ENCODE peak calls at places on chromosomes 5 and 9, in seven cellular contexts. One of them, this sample, is unnamed.
A peak's percentile ranks its signal among the peaks of the same experiment; 100 is the strongest.

GRCh38 chr9:134187110-134187531 is 22.8 kb upstream of the RNU6ATAC start:
- DNase-seq in fibroblast of mammary gland: no peak
- DNase-seq in OCI-LY7: no peak
- DNase-seq in AG04449: no peak
- DNase-seq in fibroblast of lung: no peak
- DNase-seq in cardiac muscle cell: no peak
- DNase-seq in uterus: no peak
- DNase-seq in this sample: peak; percentile 41

GRCh38 chr5:131684595-131684994 is 49.6 kb upstream of the RAPGEF6 start:
- DNase-seq in OCI-LY7: no peak
- DNase-seq in AG04449: no peak
- DNase-seq in fibroblast of lung: no peak
- DNase-seq in uterus: no peak
- DNase-seq in fibroblast of mammary gland: no peak
- DNase-seq in cardiac muscle cell: no peak
- DNase-seq in this sample: no peak

GRCh38 chr5:133205204-133205603 is 153.4 kb downstream of the HSPA4 start:
- DNase-seq in uterus: no peak
- DNase-seq in OCI-LY7: no peak
- DNase-seq in cardiac muscle cell: no peak
- DNase-seq in AG04449: no peak
- DNase-seq in fibroblast of lung: peak; percentile 28
- DNase-seq in fibroblast of mammary gland: no peak
- DNase-seq in this sample: no peak

GRCh38 chr5:126527892-126528291 is 67.1 kb downstream of the ALDH7A1 start:
- DNase-seq in cardiac muscle cell: no peak
- DNase-seq in AG04449: peak; percentile 81
- DNase-seq in uterus: no peak
- DNase-seq in OCI-LY7: no peak
- DNase-seq in fibroblast of lung: peak; percentile 56
- DNase-seq in fibroblast of mammary gland: peak; percentile 52
- DNase-seq in this sample: no peak

GRCh38 chr9:87713990-87714335 is 12.0 kb upstream of the CTSL start:
- DNase-seq in fibroblast of mammary gland: no peak
- DNase-seq in OCI-LY7: no peak
- DNase-seq in cardiac muscle cell: no peak
- DNase-seq in uterus: no peak
- DNase-seq in fibroblast of lung: no peak
- DNase-seq in AG04449: no peak
- DNase-seq in this sample: no peak

GRCh38 chr5:142876817-142877216 is 106.6 kb downstream of the ARHGAP26 start:
- DNase-seq in OCI-LY7: no peak
- DNase-seq in fibroblast of lung: no peak
- DNase-seq in cardiac muscle cell: no peak
- DNase-seq in fibroblast of mammary gland: no peak
- DNase-seq in uterus: no peak
- DNase-seq in AG04449: no peak
- DNase-seq in this sample: no peak

GRCh38 chr5:158145827-158146226 is 286.9 kb upstream of the CLINT1 start:
- DNase-seq in fibroblast of lung: no peak
- DNase-seq in OCI-LY7: no peak
- DNase-seq in cardiac muscle cell: no peak
- DNase-seq in uterus: no peak
- DNase-seq in AG04449: no peak
- DNase-seq in fibroblast of mammary gland: no peak
- DNase-seq in this sample: no peak

GRCh38 chr5:135641329-135642178 is 62.8 kb upstream of the CXCL14 start:
- DNase-seq in fibroblast of mammary gland: no peak
- DNase-seq in cardiac muscle cell: no peak
- DNase-seq in uterus: no peak
- DNase-seq in OCI-LY7: no peak
- DNase-seq in fibroblast of lung: no peak
- DNase-seq in AG04449: no peak
- DNase-seq in this sample: no peak

GRCh38 chr9:100355561-100355960 is 2.8 kb upstream of the TEX10 start:
- DNase-seq in uterus: no peak
- DNase-seq in AG04449: no peak
- DNase-seq in OCI-LY7: peak; percentile 45
- DNase-seq in fibroblast of lung: no peak
- DNase-seq in fibroblast of mammary gland: no peak
- DNase-seq in cardiac muscle cell: no peak
- DNase-seq in this sample: no peak

GRCh38 chr5:172543484-172544298 is 89.4 kb upstream of the SH3PXD2B start:
- DNase-seq in cardiac muscle cell: no peak
- DNase-seq in fibroblast of lung: no peak
- DNase-seq in fibroblast of mammary gland: no peak
- DNase-seq in uterus: peak; percentile 11
- DNase-seq in OCI-LY7: no peak
- DNase-seq in AG04449: no peak
- DNase-seq in this sample: peak; percentile 17

GRCh38 chr9:134967547-134967930 is 49.8 kb upstream of the FCN1 start:
- DNase-seq in uterus: no peak
- DNase-seq in OCI-LY7: no peak
- DNase-seq in AG04449: no peak
- DNase-seq in fibroblast of mammary gland: peak; percentile 7
- DNase-seq in cardiac muscle cell: peak; percentile 16
- DNase-seq in fibroblast of lung: peak; percentile 7
- DNase-seq in this sample: no peak

GRCh38 chr9:38119570-38119969 is 50.5 kb upstream of the SHB start:
- DNase-seq in AG04449: no peak
- DNase-seq in uterus: no peak
- DNase-seq in cardiac muscle cell: no peak
- DNase-seq in fibroblast of lung: peak; percentile 10
- DNase-seq in OCI-LY7: no peak
- DNase-seq in fibroblast of mammary gland: peak; percentile 16
- DNase-seq in this sample: peak; percentile 3

GRCh38 chr5:151093476-151093889 is 12.6 kb upstream of the TNIP1 start:
- DNase-seq in fibroblast of mammary gland: peak; percentile 97
- DNase-seq in cardiac muscle cell: peak; percentile 95
- DNase-seq in uterus: no peak
- DNase-seq in OCI-LY7: no peak
- DNase-seq in fibroblast of lung: peak; percentile 93
- DNase-seq in AG04449: peak; percentile 91
- DNase-seq in this sample: no peak

GRCh38 chr5:143820451-143820850 is 8.5 kb downstream of the HMHB1 start:
- DNase-seq in uterus: no peak
- DNase-seq in fibroblast of lung: no peak
- DNase-seq in cardiac muscle cell: no peak
- DNase-seq in AG04449: no peak
- DNase-seq in fibroblast of mammary gland: no peak
- DNase-seq in OCI-LY7: no peak
- DNase-seq in this sample: no peak

GRCh38 chr5:158434749-158435148 is 575.8 kb upstream of the CLINT1 start:
- DNase-seq in cardiac muscle cell: no peak
- DNase-seq in uterus: no peak
- DNase-seq in fibroblast of mammary gland: no peak
- DNase-seq in OCI-LY7: no peak
- DNase-seq in fibroblast of lung: no peak
- DNase-seq in AG04449: no peak
- DNase-seq in this sample: no peak

GRCh38 chr9:87581513-87581912 is 83.8 kb downstream of the DAPK1 start:
- DNase-seq in uterus: no peak
- DNase-seq in fibroblast of lung: peak; percentile 55
- DNase-seq in fibroblast of mammary gland: peak; percentile 77
- DNase-seq in cardiac muscle cell: peak; percentile 83
- DNase-seq in AG04449: no peak
- DNase-seq in OCI-LY7: no peak
- DNase-seq in this sample: no peak

GRCh38 chr5:120942551-120942950 is 478.5 kb downstream of the PRR16 start:
- DNase-seq in fibroblast of lung: peak; percentile 6
- DNase-seq in OCI-LY7: no peak
- DNase-seq in uterus: no peak
- DNase-seq in fibroblast of mammary gland: peak; percentile 20
- DNase-seq in AG04449: no peak
- DNase-seq in cardiac muscle cell: peak; percentile 16
- DNase-seq in this sample: no peak

GRCh38 chr5:1827410-1828397 is 26.5 kb downstream of the NDUFS6 start:
- DNase-seq in uterus: no peak
- DNase-seq in fibroblast of mammary gland: no peak
- DNase-seq in fibroblast of lung: no peak
- DNase-seq in AG04449: no peak
- DNase-seq in OCI-LY7: no peak
- DNase-seq in cardiac muscle cell: peak; percentile 2
- DNase-seq in this sample: peak; percentile 66

GRCh38 chr5:143208781-143209510 is 194.5 kb downstream of the NR3C1 start:
- DNase-seq in AG04449: peak; percentile 16
- DNase-seq in cardiac muscle cell: no peak
- DNase-seq in fibroblast of mammary gland: no peak
- DNase-seq in OCI-LY7: peak; percentile 18
- DNase-seq in fibroblast of lung: peak; percentile 69
- DNase-seq in uterus: no peak
- DNase-seq in this sample: no peak

DNA sequence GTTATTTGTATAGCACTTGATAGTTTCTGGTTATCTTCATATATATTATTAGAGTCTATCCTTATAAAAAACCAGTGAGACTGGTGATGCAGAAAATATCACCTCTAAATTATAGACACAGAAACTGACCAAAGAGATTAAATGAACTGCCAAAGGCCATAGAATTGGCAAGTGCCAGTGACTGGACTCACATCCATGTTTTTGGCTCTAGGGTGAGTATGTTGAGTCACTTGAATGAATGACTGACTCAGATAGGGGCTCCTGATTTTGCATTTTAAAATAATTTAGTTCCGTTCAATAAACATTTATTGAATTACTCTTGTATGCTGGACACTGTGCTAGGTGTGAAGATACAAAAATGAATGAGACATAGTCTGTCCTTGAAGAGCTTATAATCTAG is 70.7 kb downstream of the NR2F1 start:
- DNase-seq in AG04449: no peak
- DNase-seq in fibroblast of mammary gland: peak; percentile 21
- DNase-seq in uterus: no peak
- DNase-seq in OCI-LY7: no peak
- DNase-seq in fibroblast of lung: no peak
- DNase-seq in cardiac muscle cell: no peak
- DNase-seq in this sample: no peak
- TF ChIP-seq CTCF in AG04449: no peak
- TF ChIP-seq CTCF in fibroblast of mammary gland: no peak
- TF ChIP-seq CTCF in uterus: no peak
- TF ChIP-seq CTCF in OCI-LY7: no peak
- TF ChIP-seq CTCF in fibroblast of lung: no peak
- TF ChIP-seq CTCF in cardiac muscle cell: no peak
- TF ChIP-seq CTCF in this sample: no peak

GRCh38 chr5:180313677-180314076 is 21.8 kb upstream of the MAPK9 start:
- DNase-seq in uterus: no peak
- DNase-seq in AG04449: no peak
- DNase-seq in fibroblast of mammary gland: no peak
- DNase-seq in OCI-LY7: no peak
- DNase-seq in fibroblast of lung: no peak
- DNase-seq in cardiac muscle cell: no peak
- DNase-seq in this sample: no peak
- H3K4me3 ChIP-seq in uterus: no peak overlapping the region
- H3K4me3 ChIP-seq in AG04449: peak overlapping the region; percentile 51
- H3K4me3 ChIP-seq in fibroblast of mammary gland: no peak overlapping the region
- H3K4me3 ChIP-seq in OCI-LY7: no peak overlapping the region
- H3K4me3 ChIP-seq in fibroblast of lung: no peak overlapping the region
- H3K4me3 ChIP-seq in cardiac muscle cell: no peak overlapping the region
- H3K4me3 ChIP-seq in this sample: no peak overlapping the region

GRCh38 chr5:179261301-179262125 is 83.7 kb downstream of the ADAMTS2 start:
- DNase-seq in fibroblast of mammary gland: peak; percentile 50
- DNase-seq in AG04449: no peak
- DNase-seq in uterus: peak; percentile 38
- DNase-seq in fibroblast of lung: no peak
- DNase-seq in cardiac muscle cell: peak; percentile 49
- DNase-seq in OCI-LY7: peak; percentile 8
- DNase-seq in this sample: peak; percentile 72
- TF ChIP-seq CTCF in fibroblast of mammary gland: peak; percentile 30
- TF ChIP-seq CTCF in AG04449: peak; percentile 40
- TF ChIP-seq CTCF in uterus: peak; percentile 10
- TF ChIP-seq CTCF in fibroblast of lung: peak; percentile 5
- TF ChIP-seq CTCF in cardiac muscle cell: peak; percentile 32
- TF ChIP-seq CTCF in OCI-LY7: peak; percentile 28
- TF ChIP-seq CTCF in this sample: no peak

GRCh38 chr5:66927140-66927539 is 269.5 kb downstream of the CD180 start:
- DNase-seq in cardiac muscle cell: no peak
- DNase-seq in uterus: no peak
- DNase-seq in fibroblast of lung: no peak
- DNase-seq in OCI-LY7: no peak
- DNase-seq in AG04449: no peak
- DNase-seq in fibroblast of mammary gland: no peak
- DNase-seq in this sample: no peak

GRCh38 chr5:66932446-66932845 is 264.2 kb downstream of the CD180 start:
- DNase-seq in cardiac muscle cell: peak; percentile 12
- DNase-seq in fibroblast of mammary gland: peak; percentile 16
- DNase-seq in fibroblast of lung: no peak
- DNase-seq in OCI-LY7: no peak
- DNase-seq in AG04449: no peak
- DNase-seq in uterus: no peak
- DNase-seq in this sample: no peak

GRCh38 chr5:66929995-66930394 is 266.6 kb downstream of the CD180 start:
- DNase-seq in fibroblast of lung: no peak
- DNase-seq in AG04449: no peak
- DNase-seq in fibroblast of mammary gland: no peak
- DNase-seq in cardiac muscle cell: no peak
- DNase-seq in uterus: no peak
- DNase-seq in OCI-LY7: peak; percentile 30
- DNase-seq in this sample: no peak

GRCh38 chr5:66931651-66932050 is 264.9 kb downstream of the CD180 start:
- DNase-seq in AG04449: no peak
- DNase-seq in cardiac muscle cell: no peak
- DNase-seq in OCI-LY7: no peak
- DNase-seq in fibroblast of lung: no peak
- DNase-seq in fibroblast of mammary gland: no peak
- DNase-seq in uterus: no peak
- DNase-seq in this sample: no peak

DNA sequence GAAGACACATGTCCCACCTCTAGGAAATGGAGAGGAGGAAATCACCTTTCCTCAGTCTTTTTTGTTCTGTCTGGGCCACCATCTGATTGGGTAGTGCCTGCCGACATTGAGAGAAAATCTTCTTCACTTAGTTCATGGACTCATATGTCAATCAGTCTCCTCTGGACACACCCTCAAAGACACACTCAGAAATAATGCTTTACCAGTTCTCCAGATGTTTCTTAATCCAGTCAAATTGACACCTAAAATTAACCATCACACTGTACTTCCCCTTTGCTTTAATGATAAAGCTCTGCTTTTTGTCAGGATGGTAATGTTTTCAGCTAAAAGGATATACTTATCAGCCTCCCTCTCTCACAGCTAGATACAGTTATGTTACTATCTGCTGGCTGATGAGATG is 267.3 kb downstream of the CD180 start:
- DNase-seq in cardiac muscle cell: no peak
- DNase-seq in fibroblast of mammary gland: no peak
- DNase-seq in uterus: no peak
- DNase-seq in fibroblast of lung: no peak
- DNase-seq in OCI-LY7: no peak
- DNase-seq in AG04449: no peak
- DNase-seq in this sample: no peak
- H3K4me3 ChIP-seq in cardiac muscle cell: no peak overlapping the region
- H3K4me3 ChIP-seq in fibroblast of mammary gland: no peak overlapping the region
- H3K4me3 ChIP-seq in uterus: no peak overlapping the region
- H3K4me3 ChIP-seq in fibroblast of lung: no peak overlapping the region
- H3K4me3 ChIP-seq in OCI-LY7: no peak overlapping the region
- H3K4me3 ChIP-seq in AG04449: no peak overlapping the region
- H3K4me3 ChIP-seq in this sample: no peak overlapping the region